ENCODE peak calls at places on chromosomes 2 and 18, in six cellular contexts. One of them, this sample, is unnamed.
A peak's percentile ranks its signal among the peaks of the same experiment; 100 is the strongest.

GRCh38 chr18:23369231-23369630 is 83.9 kb upstream of the RIOK3 start:
- DNase-seq in mesendoderm: no peak
- DNase-seq in mesenchymal stem cell: no peak
- DNase-seq in IMR-90: no peak
- DNase-seq in H1: no peak
- DNase-seq in neuronal stem cell: peak; percentile 12
- DNase-seq in this sample: no peak

GRCh38 chr2:120885311-120885710 is 149.6 kb downstream of the GLI2 start:
- DNase-seq in mesenchymal stem cell: no peak
- DNase-seq in H1: no peak
- DNase-seq in mesendoderm: no peak
- DNase-seq in IMR-90: no peak
- DNase-seq in neuronal stem cell: no peak
- DNase-seq in this sample: no peak

GRCh38 chr2:216571909-216572513 is 61.2 kb upstream of the IGFBP2 start:
- DNase-seq in mesenchymal stem cell: no peak
- DNase-seq in H1: no peak
- DNase-seq in IMR-90: no peak
- DNase-seq in neuronal stem cell: no peak
- DNase-seq in mesendoderm: no peak
- DNase-seq in this sample: no peak

GRCh38 chr2:113894156-113894743 is 4.4 kb downstream of the ACTR3 start:
- DNase-seq in H1: no peak
- DNase-seq in mesendoderm: peak; percentile 57
- DNase-seq in neuronal stem cell: no peak
- DNase-seq in IMR-90: peak; percentile 93
- DNase-seq in mesenchymal stem cell: peak; percentile 81
- DNase-seq in this sample: no peak

GRCh38 chr2:233451950-233452349 is 97.7 kb downstream of the DGKD start:
- DNase-seq in mesendoderm: no peak
- DNase-seq in neuronal stem cell: no peak
- DNase-seq in IMR-90: no peak
- DNase-seq in H1: no peak
- DNase-seq in mesenchymal stem cell: no peak
- DNase-seq in this sample: no peak

GRCh38 chr2:218993345-218994315 is at the start of gene CRYBA2:
- DNase-seq in mesendoderm: peak; percentile 40
- DNase-seq in H1: peak; percentile 64
- DNase-seq in mesenchymal stem cell: no peak
- DNase-seq in IMR-90: no peak
- DNase-seq in neuronal stem cell: no peak
- DNase-seq in this sample: peak; percentile 47

GRCh38 chr18:62715439-62715792 is at the start of gene PHLPP1:
- DNase-seq in H1: no peak
- DNase-seq in mesendoderm: no peak
- DNase-seq in IMR-90: no peak
- DNase-seq in neuronal stem cell: no peak
- DNase-seq in mesenchymal stem cell: no peak
- DNase-seq in this sample: no peak

GRCh38 chr2:62333961-62334360 is 138.0 kb downstream of the B3GNT2 start:
- DNase-seq in mesendoderm: no peak
- DNase-seq in neuronal stem cell: no peak
- DNase-seq in mesenchymal stem cell: no peak
- DNase-seq in IMR-90: no peak
- DNase-seq in H1: no peak
- DNase-seq in this sample: no peak

GRCh38 chr2:241728627-241729026 is 5.8 kb upstream of the D2HGDH start:
- DNase-seq in IMR-90: no peak
- DNase-seq in mesenchymal stem cell: no peak
- DNase-seq in neuronal stem cell: no peak
- DNase-seq in H1: no peak
- DNase-seq in mesendoderm: no peak
- DNase-seq in this sample: no peak

GRCh38 chr2:229230911-229231310 is 40.2 kb downstream of the PID1 start:
- DNase-seq in neuronal stem cell: no peak
- DNase-seq in IMR-90: no peak
- DNase-seq in mesenchymal stem cell: no peak
- DNase-seq in H1: no peak
- DNase-seq in mesendoderm: no peak
- DNase-seq in this sample: no peak

GRCh38 chr18:48996901-48997463 is 46.2 kb upstream of the SMAD7 start:
- DNase-seq in mesendoderm: peak; percentile 88
- DNase-seq in neuronal stem cell: no peak
- DNase-seq in H1: no peak
- DNase-seq in mesenchymal stem cell: peak; percentile 94
- DNase-seq in IMR-90: peak; percentile 81
- DNase-seq in this sample: no peak

GRCh38 chr2:172102858-172103359 is at the start of gene DLX2:
- DNase-seq in mesendoderm: peak; percentile 96
- DNase-seq in IMR-90: peak; percentile 86
- DNase-seq in H1: peak; percentile 92
- DNase-seq in mesenchymal stem cell: peak; percentile 87
- DNase-seq in neuronal stem cell: peak; percentile 86
- DNase-seq in this sample: peak; percentile 98

GRCh38 chr2:71347517-71347916 is 15.9 kb downstream of the ZNF638 start:
- DNase-seq in mesenchymal stem cell: peak; percentile 33
- DNase-seq in mesendoderm: peak; percentile 23
- DNase-seq in IMR-90: peak; percentile 23
- DNase-seq in neuronal stem cell: no peak
- DNase-seq in H1: no peak
- DNase-seq in this sample: no peak

DNA sequence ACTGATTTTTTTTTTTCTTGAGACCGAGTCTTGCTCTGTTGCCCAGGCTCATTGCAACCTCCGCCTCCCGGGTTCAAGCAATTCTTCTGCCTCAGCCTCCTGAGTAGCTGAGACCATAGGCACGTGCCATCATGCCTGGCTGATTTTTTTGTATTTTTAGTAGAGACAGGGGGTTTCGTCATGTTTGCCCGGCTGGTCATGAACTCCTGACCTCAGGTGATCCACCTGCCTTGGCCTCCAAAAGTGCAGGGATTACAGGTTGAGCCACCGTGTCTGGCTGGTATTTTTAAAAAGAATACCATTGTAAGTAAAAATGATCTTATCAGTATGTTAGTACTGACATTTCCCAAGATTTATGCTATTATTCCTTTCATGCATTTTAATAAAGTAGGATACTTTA is 105.7 kb downstream of the PIEZO2 start:
- DNase-seq in mesendoderm: no peak
- DNase-seq in IMR-90: no peak
- DNase-seq in mesenchymal stem cell: no peak
- DNase-seq in neuronal stem cell: no peak
- DNase-seq in H1: no peak
- DNase-seq in this sample: no peak
- H3K4me1 ChIP-seq in mesendoderm: no peaks in the 10 kb centered on the region
- H3K4me1 ChIP-seq in IMR-90: peaks cover 19% of the 10 kb centered on the region
- H3K4me1 ChIP-seq in mesenchymal stem cell: peaks cover 17% of the 10 kb centered on the region
- H3K4me1 ChIP-seq in neuronal stem cell: no peaks in the 10 kb centered on the region
- H3K4me1 ChIP-seq in H1: no peaks in the 10 kb centered on the region
- H3K4me1 ChIP-seq in this sample: no peaks in the 10 kb centered on the region

GRCh38 chr2:175871949-175872348 is 130.1 kb downstream of the LNPK start:
- DNase-seq in mesenchymal stem cell: no peak
- DNase-seq in mesendoderm: no peak
- DNase-seq in H1: no peak
- DNase-seq in neuronal stem cell: no peak
- DNase-seq in IMR-90: no peak
- DNase-seq in this sample: no peak
- H2BK15ac ChIP-seq in mesenchymal stem cell: no peak overlapping the region
- H2BK15ac ChIP-seq in mesendoderm: no peak overlapping the region
- H2BK15ac ChIP-seq in H1: no peak overlapping the region
- H2BK15ac ChIP-seq in neuronal stem cell: no peak overlapping the region
- H2BK15ac ChIP-seq in IMR-90: no peak overlapping the region
- H2BK15ac ChIP-seq in this sample: no peak overlapping the region

DNA sequence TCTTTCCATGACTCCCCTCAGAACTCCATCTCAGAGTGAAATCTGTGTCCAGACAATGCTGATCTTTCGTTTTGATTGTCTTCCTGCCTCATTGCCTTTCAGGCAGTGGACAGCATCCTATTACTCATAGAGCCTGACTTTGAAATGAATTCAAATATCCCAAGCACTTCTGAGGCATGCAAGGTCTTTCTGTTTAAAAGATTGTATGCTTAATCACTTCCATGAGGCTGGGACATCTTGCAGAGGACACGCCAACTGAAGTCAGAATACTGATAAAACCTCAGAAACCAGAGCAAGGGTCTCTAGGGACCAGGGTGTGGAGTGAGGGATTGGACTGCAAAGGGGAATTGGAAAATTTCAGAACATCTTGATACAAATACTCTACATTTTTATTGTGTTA is 836.5 kb upstream of the ID2 start:
- DNase-seq in neuronal stem cell: no peak
- DNase-seq in IMR-90: peak; percentile 69
- DNase-seq in mesendoderm: no peak
- DNase-seq in H1: no peak
- DNase-seq in mesenchymal stem cell: peak; percentile 48
- DNase-seq in this sample: no peak
- H3K4me2 ChIP-seq in neuronal stem cell: no peak overlapping the region
- H3K4me2 ChIP-seq in IMR-90: peak overlapping the region; percentile 73
- H3K4me2 ChIP-seq in mesendoderm: no peak overlapping the region
- H3K4me2 ChIP-seq in H1: no peak overlapping the region
- H3K4me2 ChIP-seq in mesenchymal stem cell: no peak overlapping the region
- H3K4me2 ChIP-seq in this sample: no peak overlapping the region

GRCh38 chr2:25337891-25338290 is 3.8 kb downstream of the DNMT3A start:
- DNase-seq in mesendoderm: no peak
- DNase-seq in H1: no peak
- DNase-seq in mesenchymal stem cell: no peak
- DNase-seq in neuronal stem cell: no peak
- DNase-seq in IMR-90: no peak
- DNase-seq in this sample: no peak

GRCh38 chr2:25337276-25337675 is 4.4 kb downstream of the DNMT3A start:
- DNase-seq in H1: no peak
- DNase-seq in IMR-90: no peak
- DNase-seq in mesenchymal stem cell: no peak
- DNase-seq in neuronal stem cell: no peak
- DNase-seq in mesendoderm: no peak
- DNase-seq in this sample: no peak

GRCh38 chr2:25339121-25339738 is 2.5 kb downstream of the DNMT3A start:
- DNase-seq in neuronal stem cell: no peak
- DNase-seq in IMR-90: no peak
- DNase-seq in mesendoderm: no peak
- DNase-seq in mesenchymal stem cell: no peak
- DNase-seq in H1: peak; percentile 53
- DNase-seq in this sample: no peak

GRCh38 chr2:25339791-25340339 is 1.9 kb downstream of the DNMT3A start:
- DNase-seq in mesenchymal stem cell: no peak
- DNase-seq in mesendoderm: peak; percentile 57
- DNase-seq in IMR-90: no peak
- DNase-seq in H1: peak; percentile 67
- DNase-seq in neuronal stem cell: no peak
- DNase-seq in this sample: peak; percentile 70

GRCh38 chr2:25338401-25338800 is 3.3 kb downstream of the DNMT3A start:
- DNase-seq in IMR-90: no peak
- DNase-seq in H1: no peak
- DNase-seq in mesendoderm: no peak
- DNase-seq in mesenchymal stem cell: no peak
- DNase-seq in neuronal stem cell: no peak
- DNase-seq in this sample: no peak
- H3K4me1 ChIP-seq in IMR-90: peaks cover 8% of the 10 kb centered on the region
- H3K4me1 ChIP-seq in H1: peaks cover 29% of the 10 kb centered on the region
- H3K4me1 ChIP-seq in mesendoderm: no peaks in the 10 kb centered on the region
- H3K4me1 ChIP-seq in mesenchymal stem cell: peaks cover 26% of the 10 kb centered on the region
- H3K4me1 ChIP-seq in neuronal stem cell: peaks cover 3% of the 10 kb centered on the region
- H3K4me1 ChIP-seq in this sample: peaks cover 15% of the 10 kb centered on the region

DNA sequence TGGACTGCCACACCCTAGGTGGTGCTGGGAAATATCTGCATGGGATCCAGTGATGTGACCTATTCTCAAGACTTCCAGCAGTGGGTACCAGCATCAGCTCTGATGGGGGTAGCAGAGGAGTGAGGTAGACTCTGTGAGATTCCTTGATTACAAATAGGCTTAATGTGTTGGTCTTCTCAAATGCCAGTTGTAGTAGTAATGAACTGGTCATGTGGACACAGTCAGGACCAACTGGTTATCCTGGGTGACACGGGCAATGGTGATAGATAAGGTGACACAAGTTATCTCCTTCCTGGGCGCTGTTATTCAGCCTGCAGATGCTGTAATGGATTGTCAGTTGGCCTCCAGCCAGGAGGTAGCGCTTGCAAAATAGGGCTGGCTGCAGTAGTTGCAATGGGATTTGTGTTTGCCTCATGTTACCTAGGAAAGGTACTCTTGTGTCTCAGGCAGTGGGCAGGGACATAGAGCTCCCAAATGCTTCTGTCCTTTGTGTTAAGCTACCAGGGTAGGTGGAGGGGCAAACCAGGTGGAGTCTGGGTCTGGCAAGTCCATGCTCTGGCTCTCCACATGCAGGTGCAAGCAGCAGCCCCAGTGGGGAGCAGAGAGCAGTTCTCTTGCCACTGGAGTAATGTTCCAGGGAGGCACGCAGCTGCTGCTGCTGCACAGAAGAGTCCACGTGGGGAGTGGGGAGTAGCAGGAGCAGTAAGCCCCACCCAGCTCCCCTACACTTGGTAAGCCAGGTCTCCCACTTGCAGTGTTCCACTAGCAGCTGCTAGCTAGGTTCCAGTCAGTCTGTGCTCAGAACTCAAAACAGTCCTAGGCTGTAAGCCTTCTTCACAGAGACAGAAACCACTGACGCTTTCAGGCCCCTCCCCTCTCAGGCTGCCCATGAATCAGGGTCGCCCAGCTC is 505.4 kb upstream of the DDX18 start:
- DNase-seq in H1: no peak
- DNase-seq in mesendoderm: no peak
- DNase-seq in mesenchymal stem cell: no peak
- DNase-seq in neuronal stem cell: no peak
- DNase-seq in IMR-90: no peak
- DNase-seq in this sample: no peak
- H2BK15ac ChIP-seq in H1: no peak overlapping the region
- H2BK15ac ChIP-seq in mesendoderm: no peak overlapping the region
- H2BK15ac ChIP-seq in mesenchymal stem cell: no peak overlapping the region
- H2BK15ac ChIP-seq in neuronal stem cell: no peak overlapping the region
- H2BK15ac ChIP-seq in IMR-90: no peak overlapping the region
- H2BK15ac ChIP-seq in this sample: no peak overlapping the region

GRCh38 chr2:46338674-46339073 is 41.5 kb downstream of the EPAS1 start:
- DNase-seq in mesendoderm: no peak
- DNase-seq in H1: no peak
- DNase-seq in neuronal stem cell: no peak
- DNase-seq in mesenchymal stem cell: no peak
- DNase-seq in IMR-90: no peak
- DNase-seq in this sample: no peak

GRCh38 chr2:46335966-46336436 is 38.8 kb downstream of the EPAS1 start:
- DNase-seq in mesendoderm: no peak
- DNase-seq in neuronal stem cell: no peak
- DNase-seq in H1: no peak
- DNase-seq in mesenchymal stem cell: no peak
- DNase-seq in IMR-90: no peak
- DNase-seq in this sample: no peak

GRCh38 chr2:46339200-46339599 is 42.0 kb downstream of the EPAS1 start:
- DNase-seq in IMR-90: no peak
- DNase-seq in H1: no peak
- DNase-seq in neuronal stem cell: no peak
- DNase-seq in mesenchymal stem cell: no peak
- DNase-seq in mesendoderm: no peak
- DNase-seq in this sample: no peak

GRCh38 chr2:46336560-46336959 is 39.4 kb downstream of the EPAS1 start:
- DNase-seq in neuronal stem cell: no peak
- DNase-seq in mesendoderm: no peak
- DNase-seq in H1: no peak
- DNase-seq in mesenchymal stem cell: peak; percentile 54
- DNase-seq in IMR-90: peak; percentile 88
- DNase-seq in this sample: no peak

GRCh38 chr2:46337208-46337994 is 40.2 kb downstream of the EPAS1 start:
- DNase-seq in mesenchymal stem cell: no peak
- DNase-seq in neuronal stem cell: no peak
- DNase-seq in H1: no peak
- DNase-seq in IMR-90: no peak
- DNase-seq in mesendoderm: no peak
- DNase-seq in this sample: no peak
- H3K4me2 ChIP-seq in mesenchymal stem cell: no peak overlapping the region
- H3K4me2 ChIP-seq in neuronal stem cell: no peak overlapping the region
- H3K4me2 ChIP-seq in H1: no peak overlapping the region
- H3K4me2 ChIP-seq in IMR-90: no peak overlapping the region
- H3K4me2 ChIP-seq in mesendoderm: no peak overlapping the region
- H3K4me2 ChIP-seq in this sample: no peak overlapping the region

This sample was measured in H9.